ENCODE peak calls at places on chromosomes 2 and 18, in five cellular contexts. Z is stimulated activated CD8-positive, alpha-beta memory T cell treated with anti-CD3 and anti-CD28 coated beads, Interleukin-15, amount 100 ng/mL, for 1 hour; K is immature natural killer cell; R is HEK293T; X is brain microvascular endothelial cell. V is an unnamed sample.

GRCh38 chr2:42755161-42755900 is 8.6 kb downstream of the OXER1 start:
- DNase-seq in X (no peak), K (no peak), Z (no peak), R (no peak), V (no peak)

GRCh38 chr18:8930990-8931648 is 171.4 kb upstream of the NDUFV2 start:
- DNase-seq in R (no peak), Z (no peak), X (peak), K (no peak), V (no peak)

GRCh38 chr2:37800176-37800835 is 124.8 kb upstream of the RMDN2 start:
- DNase-seq in X (no peak), Z (no peak), K (no peak), R (no peak), V (no peak)

GRCh38 chr18:61718944-61719343 is 173.9 kb downstream of the RNF152 start:
- DNase-seq in K (no peak), R (no peak), Z (no peak), X (no peak), V (no peak)

GRCh38 chr2:108492364-108492763 is 41.9 kb upstream of the LIMS1 start:
- DNase-seq in X (peak), K (no peak), Z (no peak), R (no peak), V (no peak)

GRCh38 chr2:24459224-24459799 is 31.7 kb upstream of the NCOA1 start:
- DNase-seq in X (no peak), K (no peak), Z (no peak), R (no peak), V (no peak)

GRCh38 chr2:21037671-21038108 is 6.2 kb downstream of the APOB start:
- DNase-seq in Z (no peak), R (no peak), K (no peak), X (no peak), V (no peak)

GRCh38 chr2:96147593-96148201 is 2.5 kb upstream of the DUSP2 start:
- DNase-seq in Z (no peak), R (no peak), K (no peak), X (no peak), V (no peak)

V was measured in naive B cell.